ENCODE peak calls at places on chromosomes 13 and 19, in nine cellular contexts. C is CD8-positive, alpha-beta memory T cell; P is fibroblast of mammary gland; V is stimulated activated CD4-positive, alpha-beta T cell treated with anti-CD3 and anti-CD28 coated beads, Interleukin-15, amount 100 ng/mL, for 1 hour; E is right lobe of liver; Y is HS-27A; N is uterus; G is ELR; S is H54. W is an unnamed sample.

GRCh38 chr19:32104465-32105235 is 240.8 kb upstream of the ZNF507 start:
- DNase-seq in C (no peak), P (no peak), V (no peak), E (no peak), Y (no peak), N (peak; percentile 39), G (no peak), S (peak; percentile 60), W (no peak)

GRCh38 chr13:110714798-110715394 is 1.4 kb downstream of the ING1 start:
- DNase-seq in C (no peak), P (peak; percentile 34), V (peak; percentile 32), E (peak; percentile 70), Y (no peak), N (peak; percentile 68), G (peak; percentile 60), S (no peak), W (no peak)

GRCh38 chr13:114161644-114162532 is 17.2 kb upstream of the CFAP97D2 start:
- DNase-seq in C (no peak), P (peak; percentile 41), V (no peak), E (peak; percentile 59), Y (no peak), N (peak; percentile 44), G (peak; percentile 29), S (no peak), W (peak; percentile 4)

GRCh38 chr19:2353895-2354592 is 6.0 kb upstream of the TMPRSS9 start:
- DNase-seq in C (no peak), P (no peak), V (no peak), E (no peak), Y (no peak), N (no peak), G (no peak), S (no peak), W (no peak)

GRCh38 chr19:42553292-42554045 is 25.2 kb upstream of the CEACAM1 start:
- DNase-seq in C (no peak), P (peak; percentile 82), V (no peak), E (no peak), Y (peak; percentile 59), N (no peak), G (peak; percentile 79), S (peak; percentile 49), W (no peak)

GRCh38 chr19:39917561-39918182 is 16.8 kb downstream of the FCGBP start:
- DNase-seq in C (no peak), P (no peak), V (no peak), E (no peak), Y (no peak), N (no peak), G (no peak), S (no peak), W (no peak)

GRCh38 chr19:6068711-6069110 is 41.6 kb downstream of the RFX2 start:
- DNase-seq in C (no peak), P (no peak), V (no peak), E (peak; percentile 41), Y (no peak), N (no peak), G (no peak), S (no peak), W (no peak)

GRCh38 chr13:98112456-98112855 is 30.4 kb upstream of the FARP1 start:
- DNase-seq in C (no peak), P (no peak), V (no peak), E (no peak), Y (no peak), N (no peak), G (no peak), S (no peak), W (no peak)

GRCh38 chr13:66530686-66531085 is 699.5 kb downstream of the PCDH9 start:
- DNase-seq in C (no peak), P (no peak), V (no peak), E (no peak), Y (no peak), N (no peak), G (no peak), S (no peak), W (no peak)

GRCh38 chr13:110643768-110644421 is 28.6 kb downstream of the NAXD start:
- DNase-seq in C (no peak), P (no peak), V (no peak), E (no peak), Y (no peak), N (no peak), G (no peak), S (no peak), W (no peak)

GRCh38 chr19:46970815-46971214 is 48.8 kb upstream of the NPAS1 start:
- DNase-seq in C (no peak), P (peak; percentile 87), V (no peak), E (no peak), Y (peak; percentile 92), N (no peak), G (peak; percentile 90), S (no peak), W (no peak)

GRCh38 chr13:107144432-107144831 is 576.5 kb upstream of the ARGLU1 start:
- DNase-seq in C (no peak), P (peak; percentile 5), V (no peak), E (no peak), Y (no peak), N (no peak), G (peak; percentile 0), S (no peak), W (no peak)

GRCh38 chr13:113205428-113205931 is 3.0 kb downstream of the PCID2 start:
- DNase-seq in C (no peak), P (peak; percentile 49), V (no peak), E (no peak), Y (no peak), N (no peak), G (no peak), S (no peak), W (no peak)

GRCh38 chr19:36051236-36051635 is 2.8 kb downstream of the THAP8 start:
- DNase-seq in C (no peak), P (no peak), V (no peak), E (no peak), Y (no peak), N (no peak), G (no peak), S (no peak), W (no peak)

GRCh38 chr19:18636183-18636968 is 452 bp upstream of the KLHL26 start:
- DNase-seq in C (peak; percentile 96), P (peak; percentile 90), V (peak; percentile 100), E (peak; percentile 99), Y (peak; percentile 75), N (peak; percentile 99), G (peak; percentile 94), S (peak; percentile 91), W (peak; percentile 70)